ENCODE peak calls at places on chromosomes 13 and 19, in seven cellular contexts. M is GM04503, G is T-helper 2 cell, H is retina, C is AG09319, V is PC-3, Z is COR-L47. E is an unnamed sample.

GRCh38 chr19:49224856-49225255 is 67.3 kb downstream of the TRPM4 start:
- DNase-seq in Z (peak), V (peak), M (no peak), G (peak), C (no peak), H (peak), E (no peak)

GRCh38 chr19:2333807-2334211 is 5.3 kb downstream of the SPPL2B start:
- DNase-seq in M (no peak), Z (no peak), C (no peak), G (no peak), V (no peak), H (no peak), E (no peak)

GRCh38 chr19:17236414-17236716 is 9.4 kb downstream of the NR2F6 start:
- DNase-seq in C (no peak), M (no peak), Z (no peak), V (no peak), G (no peak), H (no peak), E (no peak)

GRCh38 chr19:48152552-48152951 is 17.6 kb downstream of the LIG1 start:
- DNase-seq in Z (peak), M (peak), H (peak), V (peak), C (peak), G (peak), E (no peak)

GRCh38 chr19:19342086-19343015 is 21.7 kb downstream of the MAU2 start:
- DNase-seq in C (no peak), M (no peak), H (peak), Z (peak), V (peak), G (no peak), E (no peak)

GRCh38 chr13:40975441-40975840 is 43.7 kb downstream of the ELF1 start:
- DNase-seq in H (no peak), C (no peak), Z (no peak), V (peak), M (no peak), G (no peak), E (no peak)

GRCh38 chr13:79435549-79435948 is 29.5 kb upstream of the RBM26 start:
- DNase-seq in H (no peak), Z (no peak), C (no peak), M (peak), G (no peak), V (peak), E (no peak)

GRCh38 chr19:5593963-5594255 is 26.2 kb upstream of the TINCR start:
- DNase-seq in H (no peak), M (no peak), V (no peak), Z (no peak), C (no peak), G (no peak), E (no peak)

E was measured in iPS DF 19.7.